ENCODE peak calls at places on chromosomes 5 and 9, in five cellular contexts. One of them, this sample, is unnamed.

GRCh38 chr9:129247285-129248153 is 69.5 kb upstream of the IER5L start:
- DNase-seq in mucosa of descending colon: no peak
- DNase-seq in CD4-positive, alpha-beta T cell: no peak
- DNase-seq in GM13977: no peak
- DNase-seq in lower leg skin: no peak
- DNase-seq in this sample: no peak

GRCh38 chr5:134026521-134027202 is 21.9 kb upstream of the VDAC1 start:
- DNase-seq in mucosa of descending colon: peak; percentile 63
- DNase-seq in CD4-positive, alpha-beta T cell: peak; percentile 39
- DNase-seq in GM13977: peak; percentile 78
- DNase-seq in lower leg skin: no peak
- DNase-seq in this sample: no peak

GRCh38 chr5:3310551-3311340 is 284.9 kb upstream of the IRX1 start:
- DNase-seq in mucosa of descending colon: no peak
- DNase-seq in CD4-positive, alpha-beta T cell: no peak
- DNase-seq in GM13977: no peak
- DNase-seq in lower leg skin: peak; percentile 75
- DNase-seq in this sample: peak; percentile 51

GRCh38 chr5:79850316-79850822 is 140.7 kb downstream of the MTX3 start:
- DNase-seq in mucosa of descending colon: no peak
- DNase-seq in CD4-positive, alpha-beta T cell: no peak
- DNase-seq in GM13977: no peak
- DNase-seq in lower leg skin: no peak
- DNase-seq in this sample: peak; percentile 25

GRCh38 chr5:997001-997474 is 11.6 kb upstream of the NKD2 start:
- DNase-seq in mucosa of descending colon: peak; percentile 46
- DNase-seq in CD4-positive, alpha-beta T cell: no peak
- DNase-seq in GM13977: no peak
- DNase-seq in lower leg skin: no peak
- DNase-seq in this sample: no peak

GRCh38 chr5:60161340-60161934 is 267.9 kb upstream of the PDE4D start:
- DNase-seq in mucosa of descending colon: no peak
- DNase-seq in CD4-positive, alpha-beta T cell: no peak
- DNase-seq in GM13977: peak; percentile 34
- DNase-seq in lower leg skin: no peak
- DNase-seq in this sample: no peak

GRCh38 chr5:93359296-93359957 is 221.6 kb downstream of the NR2F1-AS1 start:
- DNase-seq in mucosa of descending colon: no peak
- DNase-seq in CD4-positive, alpha-beta T cell: no peak
- DNase-seq in GM13977: no peak
- DNase-seq in lower leg skin: no peak
- DNase-seq in this sample: no peak

GRCh38 chr9:91677822-91678221 is 254.2 kb upstream of the NFIL3 start:
- DNase-seq in mucosa of descending colon: no peak
- DNase-seq in CD4-positive, alpha-beta T cell: no peak
- DNase-seq in GM13977: no peak
- DNase-seq in lower leg skin: no peak
- DNase-seq in this sample: no peak

GRCh38 chr9:136631038-136632000 is 31.4 kb upstream of the EGFL7 start:
- DNase-seq in mucosa of descending colon: peak; percentile 80
- DNase-seq in CD4-positive, alpha-beta T cell: peak; percentile 76
- DNase-seq in GM13977: peak; percentile 80
- DNase-seq in lower leg skin: no peak
- DNase-seq in this sample: peak; percentile 65

GRCh38 chr5:34533582-34534236 is 122.4 kb upstream of the RAI14 start:
- DNase-seq in mucosa of descending colon: no peak
- DNase-seq in CD4-positive, alpha-beta T cell: no peak
- DNase-seq in GM13977: no peak
- DNase-seq in lower leg skin: no peak
- DNase-seq in this sample: no peak

GRCh38 chr5:14229734-14230133 is 86.6 kb downstream of the TRIO start:
- DNase-seq in mucosa of descending colon: no peak
- DNase-seq in CD4-positive, alpha-beta T cell: no peak
- DNase-seq in GM13977: no peak
- DNase-seq in lower leg skin: no peak
- DNase-seq in this sample: no peak

GRCh38 chr5:68288756-68289134 is 73.2 kb downstream of the PIK3R1 start:
- DNase-seq in mucosa of descending colon: peak; percentile 48
- DNase-seq in CD4-positive, alpha-beta T cell: no peak
- DNase-seq in GM13977: peak; percentile 19
- DNase-seq in lower leg skin: no peak
- DNase-seq in this sample: no peak

GRCh38 chr5:154844800-154845199 is 5.6 kb downstream of the FAXDC2 start:
- DNase-seq in mucosa of descending colon: no peak
- DNase-seq in CD4-positive, alpha-beta T cell: no peak
- DNase-seq in GM13977: no peak
- DNase-seq in lower leg skin: no peak
- DNase-seq in this sample: no peak

GRCh38 chr5:6586647-6587042 is 46.2 kb downstream of the NSUN2 start:
- DNase-seq in mucosa of descending colon: no peak
- DNase-seq in CD4-positive, alpha-beta T cell: no peak
- DNase-seq in GM13977: no peak
- DNase-seq in lower leg skin: no peak
- DNase-seq in this sample: no peak

GRCh38 chr5:41793156-41793770 is 77.0 kb downstream of the OXCT1 start:
- DNase-seq in mucosa of descending colon: no peak
- DNase-seq in CD4-positive, alpha-beta T cell: no peak
- DNase-seq in GM13977: no peak
- DNase-seq in lower leg skin: no peak
- DNase-seq in this sample: no peak

GRCh38 chr5:135223891-135224625 is 175.0 kb downstream of the MACROH2A1 start:
- DNase-seq in mucosa of descending colon: no peak
- DNase-seq in CD4-positive, alpha-beta T cell: no peak
- DNase-seq in GM13977: no peak
- DNase-seq in lower leg skin: no peak
- DNase-seq in this sample: peak; percentile 17

GRCh38 chr9:133733074-133733408 is 5.1 kb downstream of the SARDH start:
- DNase-seq in mucosa of descending colon: no peak
- DNase-seq in CD4-positive, alpha-beta T cell: no peak
- DNase-seq in GM13977: no peak
- DNase-seq in lower leg skin: no peak
- DNase-seq in this sample: no peak

GRCh38 chr9:4594545-4594944 is 67.5 kb upstream of the PLPP6 start:
- DNase-seq in mucosa of descending colon: no peak
- DNase-seq in CD4-positive, alpha-beta T cell: no peak
- DNase-seq in GM13977: no peak
- DNase-seq in lower leg skin: no peak
- DNase-seq in this sample: no peak

GRCh38 chr5:148027505-148027904 is 36.3 kb upstream of the SPINK5 start:
- DNase-seq in mucosa of descending colon: no peak
- DNase-seq in CD4-positive, alpha-beta T cell: no peak
- DNase-seq in GM13977: no peak
- DNase-seq in lower leg skin: no peak
- DNase-seq in this sample: no peak

GRCh38 chr5:148033138-148033537 is 30.6 kb upstream of the SPINK5 start:
- DNase-seq in mucosa of descending colon: no peak
- DNase-seq in CD4-positive, alpha-beta T cell: no peak
- DNase-seq in GM13977: no peak
- DNase-seq in lower leg skin: no peak
- DNase-seq in this sample: no peak

DNA sequence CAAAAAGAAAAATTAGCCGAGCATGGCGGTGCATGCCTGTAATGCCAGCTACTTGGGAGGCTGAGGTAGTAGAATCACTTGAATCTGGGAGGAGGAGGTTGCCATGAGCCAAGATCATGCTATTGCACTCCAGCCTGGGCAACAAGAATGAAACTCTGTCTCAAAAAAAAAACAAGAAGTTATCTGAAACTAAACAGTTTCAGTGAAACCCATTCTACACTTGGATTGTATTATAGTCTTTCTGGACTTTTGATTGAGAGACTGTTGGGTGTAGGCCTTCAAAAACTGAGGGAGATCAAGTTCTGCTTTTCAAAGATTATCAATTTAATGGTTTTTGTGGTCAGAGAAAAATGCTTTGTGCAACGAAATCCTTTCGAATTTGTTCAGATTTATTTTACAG is 34.6 kb upstream of the SPINK5 start:
- DNase-seq in mucosa of descending colon: no peak
- DNase-seq in CD4-positive, alpha-beta T cell: no peak
- DNase-seq in GM13977: no peak
- DNase-seq in lower leg skin: no peak
- DNase-seq in this sample: no peak
- TF ChIP-seq CTCF in mucosa of descending colon: no peak
- TF ChIP-seq CTCF in CD4-positive, alpha-beta T cell: no peak
- TF ChIP-seq CTCF in GM13977: no peak
- TF ChIP-seq CTCF in lower leg skin: no peak
- TF ChIP-seq CTCF in this sample: no peak

GRCh38 chr9:97744710-97745708 is 47.9 kb upstream of the XPA start:
- DNase-seq in mucosa of descending colon: no peak
- DNase-seq in CD4-positive, alpha-beta T cell: no peak
- DNase-seq in GM13977: no peak
- DNase-seq in lower leg skin: no peak
- DNase-seq in this sample: no peak

GRCh38 chr9:97742545-97742944 is 45.4 kb upstream of the XPA start:
- DNase-seq in mucosa of descending colon: no peak
- DNase-seq in CD4-positive, alpha-beta T cell: no peak
- DNase-seq in GM13977: no peak
- DNase-seq in lower leg skin: no peak
- DNase-seq in this sample: no peak

GRCh38 chr9:97741947-97742346 is 44.8 kb upstream of the XPA start:
- DNase-seq in mucosa of descending colon: no peak
- DNase-seq in CD4-positive, alpha-beta T cell: no peak
- DNase-seq in GM13977: no peak
- DNase-seq in lower leg skin: no peak
- DNase-seq in this sample: no peak

GRCh38 chr9:97737429-97737828 is 40.3 kb upstream of the XPA start:
- DNase-seq in mucosa of descending colon: no peak
- DNase-seq in CD4-positive, alpha-beta T cell: no peak
- DNase-seq in GM13977: no peak
- DNase-seq in lower leg skin: no peak
- DNase-seq in this sample: no peak

GRCh38 chr9:97740848-97741821 is 44.0 kb upstream of the XPA start:
- DNase-seq in mucosa of descending colon: peak; percentile 50
- DNase-seq in CD4-positive, alpha-beta T cell: peak; percentile 4
- DNase-seq in GM13977: peak; percentile 48
- DNase-seq in lower leg skin: no peak
- DNase-seq in this sample: peak; percentile 55
- TF ChIP-seq CTCF in mucosa of descending colon: no peak
- TF ChIP-seq CTCF in CD4-positive, alpha-beta T cell: no peak
- TF ChIP-seq CTCF in GM13977: no peak
- TF ChIP-seq CTCF in lower leg skin: no peak
- TF ChIP-seq CTCF in this sample: no peak

DNA sequence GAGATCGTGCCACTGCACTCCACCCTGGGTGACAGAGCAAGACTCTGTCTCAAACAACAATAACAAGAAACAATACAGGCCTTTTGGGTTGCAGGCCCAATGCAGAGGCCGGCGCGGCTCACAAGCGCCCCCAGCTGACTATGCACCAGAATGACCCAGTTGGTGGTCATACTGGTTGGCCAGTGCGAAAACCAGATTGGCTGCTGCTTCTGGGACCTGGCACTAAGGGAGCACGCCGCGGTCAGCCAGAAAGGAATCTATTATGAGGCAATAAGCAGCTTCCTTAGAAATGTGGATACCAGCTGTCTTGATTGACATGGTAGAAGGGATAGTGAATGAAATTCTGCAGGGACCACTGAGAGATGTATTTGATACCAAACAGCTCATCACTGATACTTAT is 35.0 kb downstream of the RANBP17 start:
- DNase-seq in mucosa of descending colon: no peak
- DNase-seq in CD4-positive, alpha-beta T cell: no peak
- DNase-seq in GM13977: no peak
- DNase-seq in lower leg skin: no peak
- DNase-seq in this sample: no peak
- TF ChIP-seq CTCF in mucosa of descending colon: no peak
- TF ChIP-seq CTCF in CD4-positive, alpha-beta T cell: no peak
- TF ChIP-seq CTCF in GM13977: peak; percentile 41
- TF ChIP-seq CTCF in lower leg skin: no peak
- TF ChIP-seq CTCF in this sample: peak; percentile 23

GRCh38 chr9:6843742-6844141 is 86.0 kb downstream of the KDM4C start:
- DNase-seq in mucosa of descending colon: no peak
- DNase-seq in CD4-positive, alpha-beta T cell: no peak
- DNase-seq in GM13977: no peak
- DNase-seq in lower leg skin: no peak
- DNase-seq in this sample: no peak

GRCh38 chr9:6845128-6845826 is 87.5 kb downstream of the KDM4C start:
- DNase-seq in mucosa of descending colon: no peak
- DNase-seq in CD4-positive, alpha-beta T cell: no peak
- DNase-seq in GM13977: no peak
- DNase-seq in lower leg skin: no peak
- DNase-seq in this sample: no peak

GRCh38 chr9:6842584-6842947 is 84.8 kb downstream of the KDM4C start:
- DNase-seq in mucosa of descending colon: no peak
- DNase-seq in CD4-positive, alpha-beta T cell: no peak
- DNase-seq in GM13977: no peak
- DNase-seq in lower leg skin: no peak
- DNase-seq in this sample: no peak

DNA sequence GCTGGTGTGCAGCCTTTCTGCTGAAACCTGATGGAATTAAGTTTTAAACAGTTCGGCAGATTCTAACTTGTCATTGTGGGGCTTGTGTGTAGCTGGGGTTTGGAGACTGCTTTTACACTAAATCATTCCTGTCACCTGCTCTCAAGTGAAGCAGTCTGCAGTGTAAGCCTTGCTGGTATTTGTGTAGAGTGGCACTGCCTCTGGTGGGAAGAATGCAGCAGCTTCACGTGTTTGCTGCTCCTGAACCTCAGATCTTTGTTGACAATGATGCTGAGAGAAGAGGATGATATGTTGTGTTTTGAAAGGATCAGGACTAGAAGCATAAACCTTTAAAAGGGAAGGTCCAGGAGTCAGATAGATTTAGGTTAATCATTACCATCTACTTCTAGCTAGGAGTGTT is 88.1 kb downstream of the KDM4C start:
- DNase-seq in mucosa of descending colon: no peak
- DNase-seq in CD4-positive, alpha-beta T cell: no peak
- DNase-seq in GM13977: no peak
- DNase-seq in lower leg skin: no peak
- DNase-seq in this sample: no peak
- TF ChIP-seq CTCF in mucosa of descending colon: no peak
- TF ChIP-seq CTCF in CD4-positive, alpha-beta T cell: no peak
- TF ChIP-seq CTCF in GM13977: no peak
- TF ChIP-seq CTCF in lower leg skin: no peak
- TF ChIP-seq CTCF in this sample: no peak

DNA sequence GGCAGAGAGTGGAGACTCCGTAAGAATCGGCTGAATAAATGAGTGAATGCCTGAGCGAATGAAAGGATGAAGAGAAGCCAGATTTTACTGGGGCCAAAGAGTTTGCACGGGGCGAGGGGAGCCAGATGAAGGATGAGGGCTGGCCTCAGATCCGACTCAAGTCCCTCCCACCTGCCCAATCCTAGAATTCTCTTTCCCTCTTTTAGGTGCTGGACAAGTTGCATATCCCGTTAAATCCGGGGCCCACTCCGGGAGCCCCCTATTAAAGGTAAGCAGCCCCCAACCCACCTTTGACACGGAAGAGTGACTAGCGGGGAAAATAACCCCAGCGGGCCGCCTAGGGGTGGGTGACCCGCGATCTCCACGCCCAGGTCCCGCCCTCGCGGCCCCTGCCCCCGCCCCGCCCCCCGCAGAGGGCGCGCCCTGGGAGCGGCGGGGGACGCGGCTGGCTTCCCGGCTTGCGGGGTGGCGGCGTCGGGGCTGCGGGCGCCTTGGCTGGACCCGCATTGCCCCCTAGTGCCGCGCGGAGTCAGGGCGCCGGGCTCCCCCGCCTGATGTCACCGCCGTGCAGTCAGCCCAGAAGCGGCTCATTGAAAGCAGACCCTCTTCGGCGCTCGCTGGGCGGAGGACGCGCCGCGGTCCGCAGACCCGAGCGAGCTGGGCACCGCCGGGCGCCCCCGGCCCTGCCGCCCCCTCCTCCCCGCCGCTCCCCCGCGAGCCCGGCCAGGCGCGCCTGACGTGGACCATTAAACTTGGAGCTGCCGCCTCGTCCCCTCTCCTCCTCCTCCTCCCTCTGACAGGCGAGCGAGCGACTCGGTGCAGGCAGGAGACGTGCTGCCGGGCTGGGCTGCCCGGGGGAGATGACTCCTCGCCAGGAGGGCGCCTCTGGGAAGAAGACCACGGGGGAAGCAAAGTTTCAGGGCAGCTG is at the start of gene ADRA1B:
- DNase-seq in mucosa of descending colon: peak; percentile 71
- DNase-seq in CD4-positive, alpha-beta T cell: peak; percentile 12
- DNase-seq in GM13977: peak; percentile 88
- DNase-seq in lower leg skin: no peak
- DNase-seq in this sample: peak; percentile 83
- TF ChIP-seq CTCF in mucosa of descending colon: peak; percentile 48
- TF ChIP-seq CTCF in CD4-positive, alpha-beta T cell: no peak
- TF ChIP-seq CTCF in GM13977: peak; percentile 68
- TF ChIP-seq CTCF in lower leg skin: no peak
- TF ChIP-seq CTCF in this sample: peak; percentile 41

This sample was measured in mesothelial cell of epicardium.